ENCODE peak calls at places on chromosomes 16 and 17, in ten cellular contexts. G, A, F, I, L, K, D, U, Y and H are unnamed samples.

GRCh38 chr16:88924834-88925539 is 52.0 kb downstream of the CBFA2T3 start:
- DNase-seq in G (no peak), A (peak; percentile 73), F (peak; percentile 73), I (peak; percentile 94), L (peak; percentile 27), K (peak; percentile 25), D (no peak), U (peak; percentile 77), Y (no peak), H (no peak)

GRCh38 chr16:7679899-7680298 is 347.3 kb downstream of the RBFOX1 start:
- DNase-seq in G (no peak), A (no peak), F (no peak), I (no peak), L (no peak), K (no peak), D (no peak), U (no peak), Y (no peak), H (no peak)

GRCh38 chr16:2874584-2875362 is 8.2 kb upstream of the FLYWCH2 start:
- DNase-seq in G (peak; percentile 32), A (peak; percentile 35), F (peak; percentile 61), I (peak; percentile 86), L (peak; percentile 54), K (peak; percentile 71), D (peak; percentile 60), U (peak; percentile 50), Y (peak; percentile 47), H (peak; percentile 75)

GRCh38 chr17:50779747-50780363 is 12.5 kb upstream of the ANKRD40CL start:
- DNase-seq in G (peak; percentile 10), A (no peak), F (no peak), I (no peak), L (peak; percentile 15), K (no peak), D (peak; percentile 19), U (no peak), Y (no peak), H (no peak)

GRCh38 chr17:50945779-50946222 is 79.6 kb upstream of the TOB1 start:
- DNase-seq in G (no peak), A (no peak), F (no peak), I (no peak), L (no peak), K (no peak), D (no peak), U (no peak), Y (no peak), H (no peak)

GRCh38 chr17:72764632-72765041 is 327.9 kb downstream of the SLC39A11 start:
- DNase-seq in G (no peak), A (peak; percentile 11), F (peak; percentile 62), I (peak; percentile 77), L (no peak), K (no peak), D (no peak), U (no peak), Y (no peak), H (no peak)

GRCh38 chr17:77264617-77265230 is 124.0 kb downstream of the SEC14L1 start:
- DNase-seq in G (no peak), A (no peak), F (no peak), I (no peak), L (no peak), K (no peak), D (no peak), U (no peak), Y (no peak), H (no peak)

GRCh38 chr16:88650749-88651275 is at the start of gene CYBA:
- DNase-seq in G (peak; percentile 68), A (no peak), F (peak; percentile 22), I (peak; percentile 84), L (peak; percentile 68), K (no peak), D (peak; percentile 58), U (peak; percentile 94), Y (peak; percentile 67), H (peak; percentile 81)

GRCh38 chr17:66523378-66524174 is 221.2 kb downstream of the PRKCA start:
- DNase-seq in G (no peak), A (no peak), F (peak; percentile 91), I (no peak), L (no peak), K (peak; percentile 81), D (no peak), U (no peak), Y (no peak), H (no peak)

GRCh38 chr17:8581002-8581658 is 49.4 kb downstream of the MYH10 start:
- DNase-seq in G (no peak), A (no peak), F (no peak), I (no peak), L (no peak), K (no peak), D (no peak), U (peak; percentile 14), Y (no peak), H (no peak)

GRCh38 chr17:58605986-58606385 is 85.9 kb downstream of the TEX14 start:
- DNase-seq in G (no peak), A (no peak), F (no peak), I (no peak), L (no peak), K (no peak), D (no peak), U (no peak), Y (no peak), H (no peak)

GRCh38 chr17:40123811-40124114 is 2.0 kb downstream of the MSL1 start:
- DNase-seq in G (no peak), A (no peak), F (no peak), I (no peak), L (no peak), K (no peak), D (no peak), U (no peak), Y (no peak), H (no peak)

GRCh38 chr17:82213251-82214011 is 789 bp upstream of the CCDC57 start:
- DNase-seq in G (no peak), A (peak; percentile 57), F (peak; percentile 89), I (peak; percentile 82), L (peak; percentile 83), K (peak; percentile 76), D (peak; percentile 78), U (peak; percentile 37), Y (no peak), H (peak; percentile 71)

GRCh38 chr17:78672880-78673371 is 95.7 kb upstream of the DNAH17 start:
- DNase-seq in G (no peak), A (no peak), F (no peak), I (peak; percentile 72), L (no peak), K (no peak), D (no peak), U (no peak), Y (no peak), H (no peak)

GRCh38 chr17:74037320-74037719 is 166.2 kb upstream of the RPL38 start:
- DNase-seq in G (no peak), A (no peak), F (no peak), I (peak; percentile 70), L (no peak), K (no peak), D (no peak), U (no peak), Y (no peak), H (no peak)

GRCh38 chr16:50279142-50279865 is 13.0 kb downstream of the ADCY7 start:
- DNase-seq in G (no peak), A (no peak), F (no peak), I (peak; percentile 26), L (no peak), K (no peak), D (no peak), U (no peak), Y (no peak), H (peak; percentile 93)

GRCh38 chr17:4818276-4818675 is 11.3 kb downstream of the PLD2 start:
- DNase-seq in G (no peak), A (no peak), F (no peak), I (no peak), L (no peak), K (no peak), D (no peak), U (no peak), Y (no peak), H (no peak)

GRCh38 chr17:43702636-43703035 is 40.9 kb upstream of the MEOX1 start:
- DNase-seq in G (no peak), A (no peak), F (no peak), I (peak; percentile 27), L (no peak), K (no peak), D (no peak), U (no peak), Y (no peak), H (no peak)

GRCh38 chr17:69743091-69743490 is 328.6 kb downstream of the MAP2K6 start:
- DNase-seq in G (no peak), A (no peak), F (peak; percentile 41), I (no peak), L (no peak), K (peak; percentile 25), D (no peak), U (no peak), Y (no peak), H (no peak)

GRCh38 chr16:30032083-30032819 is 1.2 kb upstream of the TLCD3B start:
- DNase-seq in G (peak; percentile 28), A (no peak), F (peak; percentile 67), I (peak; percentile 71), L (peak; percentile 50), K (peak; percentile 47), D (peak; percentile 41), U (peak; percentile 52), Y (no peak), H (no peak)

GRCh38 chr17:40663252-40663651 is 1.7 kb downstream of the KRT222 start:
- DNase-seq in G (no peak), A (no peak), F (no peak), I (no peak), L (no peak), K (no peak), D (no peak), U (no peak), Y (no peak), H (no peak)

GRCh38 chr16:20747030-20747816 is 5.6 kb upstream of the THUMPD1 start:
- DNase-seq in G (no peak), A (no peak), F (no peak), I (no peak), L (no peak), K (no peak), D (no peak), U (no peak), Y (no peak), H (peak; percentile 46)

GRCh38 chr16:83900611-83901010 is 1.7 kb downstream of the MLYCD start:
- DNase-seq in G (no peak), A (no peak), F (no peak), I (no peak), L (no peak), K (no peak), D (no peak), U (no peak), Y (no peak), H (no peak)

GRCh38 chr17:72472116-72472515 is 351.3 kb downstream of the SOX9 start:
- DNase-seq in G (no peak), A (no peak), F (no peak), I (no peak), L (no peak), K (no peak), D (no peak), U (no peak), Y (no peak), H (no peak)

GRCh38 chr17:63276376-63276775 is 169.7 kb downstream of the CYB561 start:
- DNase-seq in G (no peak), A (no peak), F (no peak), I (no peak), L (no peak), K (no peak), D (no peak), U (no peak), Y (no peak), H (no peak)

GRCh38 chr16:1790611-1791255 is 2.8 kb downstream of the IGFALS start:
- DNase-seq in G (no peak), A (no peak), F (no peak), I (no peak), L (no peak), K (no peak), D (no peak), U (no peak), Y (peak; percentile 4), H (peak; percentile 43)

GRCh38 chr16:3536851-3537250 is 36.0 kb downstream of the CLUAP1 start:
- DNase-seq in G (no peak), A (no peak), F (peak; percentile 2), I (no peak), L (no peak), K (peak; percentile 5), D (no peak), U (no peak), Y (no peak), H (no peak)

GRCh38 chr16:85557083-85557975 is 55.8 kb upstream of the GSE1 start:
- DNase-seq in G (peak; percentile 22), A (no peak), F (no peak), I (peak; percentile 58), L (peak; percentile 44), K (peak; percentile 11), D (no peak), U (peak; percentile 77), Y (no peak), H (no peak)